ENCODE peak calls at places on chromosomes 4 and X, in six cellular contexts. D, L, M, K, N and B are unnamed samples.

GRCh38 chr4:7892212-7893019 is 47.2 kb downstream of the AFAP1 start:
- DNase-seq in D (no peak), L (no peak), M (no peak), K (no peak), N (no peak), B (peak)

GRCh38 chrX:111759676-111760075 is 78.7 kb downstream of the ALG13 start:
- DNase-seq in D (no peak), L (no peak), M (no peak), K (no peak), N (no peak), B (no peak)

GRCh38 chr4:62263454-62263853 is 1063.3 kb downstream of the ADGRL3 start:
- DNase-seq in D (no peak), L (no peak), M (no peak), K (no peak), N (no peak), B (no peak)

GRCh38 chr4:31005037-31005436 is 284.9 kb downstream of the PCDH7 start:
- DNase-seq in D (no peak), L (no peak), M (no peak), K (no peak), N (no peak), B (no peak)

GRCh38 chr4:15130441-15130840 is 128.2 kb downstream of the CPEB2 start:
- DNase-seq in D (no peak), L (no peak), M (no peak), K (no peak), N (peak), B (no peak)

GRCh38 chr4:4327652-4328121 is 37.6 kb downstream of the ZBTB49 start:
- DNase-seq in D (peak), L (no peak), M (no peak), K (no peak), N (no peak), B (peak)

GRCh38 chr4:151833174-151833573 is 72.4 kb upstream of the GATB start:
- DNase-seq in D (no peak), L (no peak), M (no peak), K (no peak), N (no peak), B (no peak)

GRCh38 chr4:142315999-142316398 is 530.1 kb downstream of the INPP4B start:
- DNase-seq in D (no peak), L (no peak), M (no peak), K (no peak), N (no peak), B (no peak)

GRCh38 chrX:134459683-134460004 is 321 bp upstream of the HPRT1 start:
- DNase-seq in D (no peak), L (no peak), M (no peak), K (no peak), N (no peak), B (peak)

GRCh38 chr4:100984901-100985300 is 362.4 kb downstream of the PPP3CA start:
- DNase-seq in D (no peak), L (no peak), M (no peak), K (no peak), N (no peak), B (no peak)

GRCh38 chr4:39205000-39205399 is 22.7 kb downstream of the WDR19 start:
- DNase-seq in D (no peak), L (no peak), M (no peak), K (no peak), N (no peak), B (no peak)

GRCh38 chr4:6894528-6895498 is 14.8 kb upstream of the TBC1D14 start:
- DNase-seq in D (no peak), L (no peak), M (no peak), K (no peak), N (no peak), B (no peak)

GRCh38 chr4:89196745-89197144 is 85.4 kb downstream of the TIGD2 start:
- DNase-seq in D (no peak), L (no peak), M (no peak), K (no peak), N (no peak), B (no peak)

GRCh38 chr4:2066571-2067445 is 7.7 kb downstream of the NAT8L start:
- DNase-seq in D (no peak), L (no peak), M (no peak), K (no peak), N (no peak), B (no peak)

GRCh38 chrX:108070891-108071290 is 20.5 kb downstream of the PSMD10 start:
- DNase-seq in D (no peak), L (no peak), M (no peak), K (no peak), N (no peak), B (no peak)

GRCh38 chrX:20383487-20383886 is 116.8 kb upstream of the RPS6KA3 start:
- DNase-seq in D (no peak), L (no peak), M (no peak), K (no peak), N (no peak), B (no peak)

GRCh38 chr4:74189331-74190043 is 31.6 kb downstream of the MTHFD2L start:
- DNase-seq in D (no peak), L (no peak), M (no peak), K (no peak), N (no peak), B (peak)